ENCODE peak calls at places on chromosomes 13 and 19, in nine cellular contexts. G, O, L, X, C, H, Y, M and A are unnamed samples.

GRCh38 chr13:51881296-51881695 is 19.5 kb downstream of the CCDC70 start:
- DNase-seq in H (no peak), M (no peak), X (no peak), Y (no peak), O (no peak), G (no peak), L (no peak), C (no peak), A (no peak)

GRCh38 chr13:26585136-26585535 is 27.7 kb downstream of the WASF3 start:
- DNase-seq in G (no peak), Y (no peak), L (no peak), H (no peak), X (no peak), O (no peak), C (no peak), M (no peak), A (no peak)

GRCh38 chr19:35141627-35142401 is 1.2 kb upstream of the FXYD7 start:
- DNase-seq in H (peak), Y (peak), M (no peak), C (no peak), O (peak), G (no peak), X (no peak), L (no peak), A (no peak)

GRCh38 chr19:13430790-13431582 is 75.3 kb downstream of the CACNA1A start:
- DNase-seq in M (peak), X (no peak), G (peak), L (no peak), C (peak), H (peak), O (no peak), Y (peak), A (peak)

GRCh38 chr13:78958019-78958418 is 299.1 kb upstream of the OBI1 start:
- DNase-seq in X (no peak), C (no peak), L (no peak), O (no peak), Y (no peak), H (no peak), M (no peak), G (no peak), A (no peak)

GRCh38 chr19:3353493-3353892 is 12.9 kb upstream of the NFIC start:
- DNase-seq in H (no peak), L (no peak), Y (no peak), C (no peak), X (no peak), M (no peak), O (no peak), G (no peak), A (no peak)

GRCh38 chr13:102198418-102199322 is 203.2 kb downstream of the FGF14 start:
- DNase-seq in G (peak), X (no peak), C (no peak), L (no peak), H (no peak), O (no peak), M (no peak), Y (no peak), A (no peak)

GRCh38 chr19:55146078-55146647 is 2.8 kb downstream of the TNNT1 start:
- DNase-seq in C (peak), L (peak), X (no peak), H (no peak), Y (peak), O (no peak), G (no peak), M (no peak), A (no peak)

GRCh38 chr13:30567072-30567471 is 50.6 kb upstream of the USPL1 start:
- DNase-seq in X (no peak), M (no peak), H (no peak), O (no peak), C (no peak), Y (no peak), G (no peak), L (no peak), A (no peak)

GRCh38 chr13:103517066-103517767 is 451.0 kb upstream of the SLC10A2 start:
- DNase-seq in C (no peak), O (no peak), L (no peak), G (no peak), H (no peak), Y (no peak), X (no peak), M (no peak), A (no peak)

GRCh38 chr19:18804139-18804601 is 13.1 kb upstream of the COMP start:
- DNase-seq in X (no peak), C (no peak), Y (no peak), H (no peak), L (no peak), G (no peak), M (no peak), O (no peak), A (no peak)
- H3K4me3 ChIP-seq in X (no peak), C (no peak), Y (no peak), H (no peak), L (no peak), G (no peak), M (no peak), O (no peak), A (no peak)

GRCh38 chr19:17058236-17058635 is 17.0 kb downstream of the HAUS8 start:
- DNase-seq in X (no peak), Y (no peak), G (peak), M (no peak), O (no peak), L (no peak), C (peak), H (no peak), A (no peak)
- H3K4me3 ChIP-seq in X (no peak), Y (no peak), G (no peak), M (no peak), O (no peak), L (no peak), C (peak), H (no peak), A (no peak)

DNA sequence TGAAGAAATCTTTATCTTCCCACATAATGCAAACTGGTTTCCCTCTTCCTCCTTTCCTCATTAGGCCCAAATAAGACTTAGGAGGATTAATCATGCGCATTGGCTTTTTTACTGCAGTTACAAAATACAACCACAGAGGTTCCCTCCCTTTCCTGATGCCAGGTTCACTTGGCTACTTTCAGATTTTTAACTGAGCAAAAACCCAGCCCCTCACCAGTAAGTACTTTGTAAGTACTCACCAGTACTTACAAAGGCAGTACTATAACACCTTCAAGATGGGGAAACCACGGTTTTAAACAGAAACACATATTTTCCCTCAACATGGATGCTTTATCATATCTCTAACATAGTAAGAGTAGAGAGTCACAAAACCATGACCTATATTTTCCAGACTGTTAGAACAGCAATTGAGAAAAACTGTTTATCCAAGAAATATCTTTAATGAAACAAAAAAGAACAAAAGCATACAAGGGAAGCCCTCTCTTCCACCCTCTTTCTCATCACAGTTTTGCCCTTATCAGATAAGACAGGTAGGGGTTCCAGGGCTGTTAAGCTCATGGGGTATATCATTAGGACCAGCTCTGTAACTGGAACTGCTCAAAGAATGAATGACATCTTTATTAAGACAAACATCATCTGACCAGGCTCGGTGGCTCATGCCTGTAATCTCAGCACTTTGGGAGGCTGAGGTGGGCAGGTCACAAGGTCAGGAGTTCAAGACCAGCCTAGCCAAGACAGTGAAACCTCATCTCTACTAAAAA is 12.7 kb downstream of the FOXO1 start:
- DNase-seq in Y (peak), C (peak), H (no peak), G (no peak), M (no peak), O (no peak), X (no peak), L (no peak), A (no peak)
- H3K4me3 ChIP-seq in Y (no peak), C (no peak), H (no peak), G (no peak), M (no peak), O (no peak), X (no peak), L (no peak), A (no peak)

GRCh38 chr13:23321534-23322241 is 111.8 kb downstream of the SACS start:
- DNase-seq in H (peak), G (peak), C (no peak), Y (no peak), M (peak), L (peak), O (no peak), X (no peak), A (peak)
- H3K4me3 ChIP-seq in H (peak), G (peak), C (no peak), Y (no peak), M (peak), L (no peak), O (peak), X (no peak), A (no peak)

GRCh38 chr19:46999878-47000277 is 19.8 kb upstream of the NPAS1 start:
- DNase-seq in L (no peak), O (no peak), G (no peak), H (no peak), Y (no peak), C (no peak), M (no peak), X (no peak), A (no peak)
- H3K4me3 ChIP-seq in L (no peak), O (no peak), G (no peak), H (no peak), Y (no peak), C (no peak), M (no peak), X (no peak), A (no peak)

GRCh38 chr13:91774397-91774796 is 376.0 kb downstream of the GPC5 start:
- DNase-seq in M (no peak), C (no peak), O (no peak), L (no peak), H (no peak), G (no peak), X (no peak), Y (no peak), A (no peak)
- H3K4me3 ChIP-seq in M (no peak), C (no peak), O (no peak), L (no peak), H (no peak), G (no peak), X (no peak), Y (no peak), A (no peak)

GRCh38 chr19:38417146-38417543 is 8.9 kb downstream of the RASGRP4 start:
- DNase-seq in G (no peak), Y (no peak), O (no peak), L (no peak), X (no peak), H (no peak), C (no peak), M (no peak), A (no peak)

GRCh38 chr19:38420935-38421334 is 5.1 kb downstream of the RASGRP4 start:
- DNase-seq in O (no peak), H (no peak), M (no peak), L (no peak), X (no peak), C (no peak), Y (no peak), G (no peak), A (no peak)

GRCh38 chr19:38421856-38422255 is 4.2 kb downstream of the RASGRP4 start:
- DNase-seq in H (no peak), Y (no peak), L (no peak), C (no peak), G (no peak), M (no peak), O (no peak), X (no peak), A (no peak)

GRCh38 chr19:38413416-38413815 is 10.5 kb downstream of the FAM98C start:
- DNase-seq in M (no peak), C (no peak), G (no peak), X (no peak), H (no peak), Y (no peak), O (no peak), L (no peak), A (no peak)

DNA sequence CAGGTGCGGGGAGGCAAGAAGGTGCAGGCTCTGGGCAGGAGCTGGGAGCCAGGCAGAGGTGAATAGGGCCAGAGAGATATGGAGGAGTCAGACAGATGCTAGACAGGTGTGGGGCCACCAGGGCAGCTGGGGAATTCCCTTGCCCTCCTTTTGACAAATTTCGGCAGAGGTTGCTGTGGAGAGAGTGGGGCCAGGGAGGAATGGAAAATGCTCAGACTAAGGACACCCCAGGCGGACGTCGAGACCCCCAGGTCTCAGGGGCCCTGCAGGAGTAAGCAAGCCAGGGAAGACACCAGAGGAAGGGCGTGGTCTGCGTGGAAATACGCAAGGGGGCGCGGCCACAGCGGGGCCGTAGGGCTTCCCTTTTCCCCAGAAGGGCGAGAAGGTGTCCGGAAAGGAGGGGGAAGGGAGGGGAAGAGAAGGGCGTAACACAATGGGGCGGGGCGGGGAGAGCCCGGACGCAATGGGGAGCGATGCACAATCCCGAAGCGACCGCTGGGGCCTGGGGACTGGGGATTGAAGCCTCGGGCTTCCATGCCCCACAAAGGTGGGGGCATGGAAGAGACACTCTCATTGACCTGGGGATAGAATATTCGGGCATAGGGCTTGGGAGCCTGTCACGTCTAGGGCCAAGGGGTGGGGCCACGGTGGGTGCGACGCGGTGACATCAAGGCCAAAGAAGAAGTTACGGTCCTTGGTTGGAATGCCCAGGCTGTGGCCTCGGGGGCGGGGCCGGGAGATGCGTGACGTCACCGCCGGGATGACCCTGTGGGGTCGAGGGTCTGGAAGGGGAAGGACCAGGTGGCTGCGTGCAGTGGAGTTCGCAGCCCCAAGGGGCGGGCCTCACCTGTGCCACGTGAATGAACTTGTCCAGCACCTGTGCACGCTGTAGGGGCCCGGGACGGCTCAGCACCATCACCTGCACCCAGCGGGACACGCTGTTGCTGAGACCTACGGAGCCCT is 8.2 kb downstream of the RASGRP4 start:
- DNase-seq in M (peak), H (peak), X (no peak), O (peak), L (peak), Y (peak), G (no peak), C (peak), A (no peak)
- H3K4me3 ChIP-seq in M (no peak), H (peak), X (no peak), O (no peak), L (peak), Y (peak), G (peak), C (peak), A (no peak)

GRCh38 chr19:7787602-7788177 is 24.6 kb downstream of the CLEC4M start:
- DNase-seq in G (no peak), H (no peak), L (no peak), Y (no peak), M (no peak), C (no peak), O (no peak), X (no peak), A (no peak)
- H3K4me3 ChIP-seq in G (no peak), H (peak), L (no peak), Y (peak), M (no peak), C (no peak), O (no peak), X (no peak), A (no peak)

GRCh38 chr13:40660270-40660669 is 6.2 kb downstream of the FOXO1 start:
- DNase-seq in L (no peak), X (no peak), O (no peak), M (no peak), G (no peak), H (no peak), C (no peak), Y (no peak), A (no peak)
- H3K4me3 ChIP-seq in L (no peak), X (peak), O (no peak), M (no peak), G (no peak), H (peak), C (no peak), Y (no peak), A (no peak)